ENCODE peak calls at places on chromosomes 7 and 10, in seven cellular contexts. One of them, this sample, is unnamed.

GRCh38 chr7:131013716-131014115 is 279.7 kb upstream of the KLF14 start:
- DNase-seq in stimulated activated CD4-positive, alpha-beta T cell treated with anti-CD3 and anti-CD28 coated beads, Interleukin-12 subunit alpha, Interleukin-12 subunit beta, amount 100 ng/mL, for 4 hours: no peak
- DNase-seq in activated CD4-positive, CD25-positive, alpha-beta regulatory T cell: no peak
- DNase-seq in stimulated activated CD8-positive, alpha-beta memory T cell treated with anti-CD3 and anti-CD28 coated beads, Interleukin-7, amount 100 ng/mL, for 24 hours: no peak
- DNase-seq in EL: no peak
- DNase-seq in hypothalamus: no peak
- DNase-seq in activated T-cell treated with anti-CD3 and anti-CD28 coated beads, Interleukin-2, amount 50 U/mL, for 72 hours: no peak
- DNase-seq in this sample: no peak

GRCh38 chr10:21495002-21495685 is 30.3 kb downstream of the SKIDA1 start:
- DNase-seq in stimulated activated CD4-positive, alpha-beta T cell treated with anti-CD3 and anti-CD28 coated beads, Interleukin-12 subunit alpha, Interleukin-12 subunit beta, amount 100 ng/mL, for 4 hours: no peak
- DNase-seq in activated CD4-positive, CD25-positive, alpha-beta regulatory T cell: no peak
- DNase-seq in activated T-cell treated with anti-CD3 and anti-CD28 coated beads, Interleukin-2, amount 50 U/mL, for 72 hours: no peak
- DNase-seq in EL: no peak
- DNase-seq in hypothalamus: no peak
- DNase-seq in stimulated activated CD8-positive, alpha-beta memory T cell treated with anti-CD3 and anti-CD28 coated beads, Interleukin-7, amount 100 ng/mL, for 24 hours: no peak
- DNase-seq in this sample: no peak

GRCh38 chr10:58175990-58176910 is 91.4 kb downstream of the IPMK start:
- DNase-seq in EL: peak
- DNase-seq in activated CD4-positive, CD25-positive, alpha-beta regulatory T cell: no peak
- DNase-seq in stimulated activated CD4-positive, alpha-beta T cell treated with anti-CD3 and anti-CD28 coated beads, Interleukin-12 subunit alpha, Interleukin-12 subunit beta, amount 100 ng/mL, for 4 hours: no peak
- DNase-seq in stimulated activated CD8-positive, alpha-beta memory T cell treated with anti-CD3 and anti-CD28 coated beads, Interleukin-7, amount 100 ng/mL, for 24 hours: no peak
- DNase-seq in activated T-cell treated with anti-CD3 and anti-CD28 coated beads, Interleukin-2, amount 50 U/mL, for 72 hours: no peak
- DNase-seq in hypothalamus: no peak
- DNase-seq in this sample: no peak

GRCh38 chr7:92874567-92874966 is 38.2 kb upstream of the CDK6 start:
- DNase-seq in stimulated activated CD8-positive, alpha-beta memory T cell treated with anti-CD3 and anti-CD28 coated beads, Interleukin-7, amount 100 ng/mL, for 24 hours: no peak
- DNase-seq in activated CD4-positive, CD25-positive, alpha-beta regulatory T cell: no peak
- DNase-seq in activated T-cell treated with anti-CD3 and anti-CD28 coated beads, Interleukin-2, amount 50 U/mL, for 72 hours: no peak
- DNase-seq in EL: no peak
- DNase-seq in stimulated activated CD4-positive, alpha-beta T cell treated with anti-CD3 and anti-CD28 coated beads, Interleukin-12 subunit alpha, Interleukin-12 subunit beta, amount 100 ng/mL, for 4 hours: no peak
- DNase-seq in hypothalamus: no peak
- DNase-seq in this sample: no peak

GRCh38 chr10:28984431-28984830 is 304.4 kb upstream of the LYZL1 start:
- DNase-seq in hypothalamus: no peak
- DNase-seq in EL: peak
- DNase-seq in stimulated activated CD4-positive, alpha-beta T cell treated with anti-CD3 and anti-CD28 coated beads, Interleukin-12 subunit alpha, Interleukin-12 subunit beta, amount 100 ng/mL, for 4 hours: no peak
- DNase-seq in activated CD4-positive, CD25-positive, alpha-beta regulatory T cell: no peak
- DNase-seq in activated T-cell treated with anti-CD3 and anti-CD28 coated beads, Interleukin-2, amount 50 U/mL, for 72 hours: no peak
- DNase-seq in stimulated activated CD8-positive, alpha-beta memory T cell treated with anti-CD3 and anti-CD28 coated beads, Interleukin-7, amount 100 ng/mL, for 24 hours: no peak
- DNase-seq in this sample: peak

GRCh38 chr10:129509835-129510234 is 42.8 kb downstream of the MGMT start:
- DNase-seq in stimulated activated CD4-positive, alpha-beta T cell treated with anti-CD3 and anti-CD28 coated beads, Interleukin-12 subunit alpha, Interleukin-12 subunit beta, amount 100 ng/mL, for 4 hours: no peak
- DNase-seq in stimulated activated CD8-positive, alpha-beta memory T cell treated with anti-CD3 and anti-CD28 coated beads, Interleukin-7, amount 100 ng/mL, for 24 hours: no peak
- DNase-seq in activated T-cell treated with anti-CD3 and anti-CD28 coated beads, Interleukin-2, amount 50 U/mL, for 72 hours: no peak
- DNase-seq in EL: no peak
- DNase-seq in activated CD4-positive, CD25-positive, alpha-beta regulatory T cell: no peak
- DNase-seq in hypothalamus: no peak
- DNase-seq in this sample: no peak

GRCh38 chr10:86262671-86263165 is 103.9 kb downstream of the GRID1 start:
- DNase-seq in activated CD4-positive, CD25-positive, alpha-beta regulatory T cell: no peak
- DNase-seq in EL: no peak
- DNase-seq in hypothalamus: peak
- DNase-seq in activated T-cell treated with anti-CD3 and anti-CD28 coated beads, Interleukin-2, amount 50 U/mL, for 72 hours: no peak
- DNase-seq in stimulated activated CD8-positive, alpha-beta memory T cell treated with anti-CD3 and anti-CD28 coated beads, Interleukin-7, amount 100 ng/mL, for 24 hours: no peak
- DNase-seq in stimulated activated CD4-positive, alpha-beta T cell treated with anti-CD3 and anti-CD28 coated beads, Interleukin-12 subunit alpha, Interleukin-12 subunit beta, amount 100 ng/mL, for 4 hours: no peak
- DNase-seq in this sample: no peak

GRCh38 chr10:98309366-98310355 is 41.7 kb upstream of the LOXL4 start:
- DNase-seq in activated T-cell treated with anti-CD3 and anti-CD28 coated beads, Interleukin-2, amount 50 U/mL, for 72 hours: peak
- DNase-seq in stimulated activated CD8-positive, alpha-beta memory T cell treated with anti-CD3 and anti-CD28 coated beads, Interleukin-7, amount 100 ng/mL, for 24 hours: no peak
- DNase-seq in stimulated activated CD4-positive, alpha-beta T cell treated with anti-CD3 and anti-CD28 coated beads, Interleukin-12 subunit alpha, Interleukin-12 subunit beta, amount 100 ng/mL, for 4 hours: no peak
- DNase-seq in activated CD4-positive, CD25-positive, alpha-beta regulatory T cell: no peak
- DNase-seq in hypothalamus: peak
- DNase-seq in EL: peak
- DNase-seq in this sample: peak

GRCh38 chr7:47653550-47654351 is 71.8 kb upstream of the TNS3 start:
- DNase-seq in activated CD4-positive, CD25-positive, alpha-beta regulatory T cell: no peak
- DNase-seq in stimulated activated CD8-positive, alpha-beta memory T cell treated with anti-CD3 and anti-CD28 coated beads, Interleukin-7, amount 100 ng/mL, for 24 hours: no peak
- DNase-seq in hypothalamus: no peak
- DNase-seq in activated T-cell treated with anti-CD3 and anti-CD28 coated beads, Interleukin-2, amount 50 U/mL, for 72 hours: no peak
- DNase-seq in stimulated activated CD4-positive, alpha-beta T cell treated with anti-CD3 and anti-CD28 coated beads, Interleukin-12 subunit alpha, Interleukin-12 subunit beta, amount 100 ng/mL, for 4 hours: no peak
- DNase-seq in EL: peak
- DNase-seq in this sample: no peak

GRCh38 chr7:105521027-105521730 is 892 bp downstream of the PUS7 start:
- DNase-seq in activated T-cell treated with anti-CD3 and anti-CD28 coated beads, Interleukin-2, amount 50 U/mL, for 72 hours: peak
- DNase-seq in hypothalamus: peak
- DNase-seq in stimulated activated CD4-positive, alpha-beta T cell treated with anti-CD3 and anti-CD28 coated beads, Interleukin-12 subunit alpha, Interleukin-12 subunit beta, amount 100 ng/mL, for 4 hours: peak
- DNase-seq in stimulated activated CD8-positive, alpha-beta memory T cell treated with anti-CD3 and anti-CD28 coated beads, Interleukin-7, amount 100 ng/mL, for 24 hours: peak
- DNase-seq in activated CD4-positive, CD25-positive, alpha-beta regulatory T cell: no peak
- DNase-seq in EL: peak
- DNase-seq in this sample: no peak

GRCh38 chr7:79227035-79227434 is 226.4 kb downstream of the MAGI2 start:
- DNase-seq in activated T-cell treated with anti-CD3 and anti-CD28 coated beads, Interleukin-2, amount 50 U/mL, for 72 hours: no peak
- DNase-seq in hypothalamus: no peak
- DNase-seq in EL: peak
- DNase-seq in activated CD4-positive, CD25-positive, alpha-beta regulatory T cell: no peak
- DNase-seq in stimulated activated CD4-positive, alpha-beta T cell treated with anti-CD3 and anti-CD28 coated beads, Interleukin-12 subunit alpha, Interleukin-12 subunit beta, amount 100 ng/mL, for 4 hours: no peak
- DNase-seq in stimulated activated CD8-positive, alpha-beta memory T cell treated with anti-CD3 and anti-CD28 coated beads, Interleukin-7, amount 100 ng/mL, for 24 hours: no peak
- DNase-seq in this sample: no peak

GRCh38 chr10:36362257-36362656 is 720.2 kb upstream of the FZD8 start:
- DNase-seq in activated T-cell treated with anti-CD3 and anti-CD28 coated beads, Interleukin-2, amount 50 U/mL, for 72 hours: no peak
- DNase-seq in stimulated activated CD4-positive, alpha-beta T cell treated with anti-CD3 and anti-CD28 coated beads, Interleukin-12 subunit alpha, Interleukin-12 subunit beta, amount 100 ng/mL, for 4 hours: no peak
- DNase-seq in stimulated activated CD8-positive, alpha-beta memory T cell treated with anti-CD3 and anti-CD28 coated beads, Interleukin-7, amount 100 ng/mL, for 24 hours: no peak
- DNase-seq in hypothalamus: no peak
- DNase-seq in activated CD4-positive, CD25-positive, alpha-beta regulatory T cell: no peak
- DNase-seq in EL: no peak
- DNase-seq in this sample: no peak

GRCh38 chr7:90180011-90180585 is 25.8 kb downstream of the STEAP1 start:
- DNase-seq in hypothalamus: no peak
- DNase-seq in stimulated activated CD8-positive, alpha-beta memory T cell treated with anti-CD3 and anti-CD28 coated beads, Interleukin-7, amount 100 ng/mL, for 24 hours: no peak
- DNase-seq in activated CD4-positive, CD25-positive, alpha-beta regulatory T cell: no peak
- DNase-seq in activated T-cell treated with anti-CD3 and anti-CD28 coated beads, Interleukin-2, amount 50 U/mL, for 72 hours: no peak
- DNase-seq in stimulated activated CD4-positive, alpha-beta T cell treated with anti-CD3 and anti-CD28 coated beads, Interleukin-12 subunit alpha, Interleukin-12 subunit beta, amount 100 ng/mL, for 4 hours: no peak
- DNase-seq in EL: peak
- DNase-seq in this sample: no peak

GRCh38 chr10:83886871-83887270 is 252.4 kb upstream of the GHITM start:
- DNase-seq in stimulated activated CD8-positive, alpha-beta memory T cell treated with anti-CD3 and anti-CD28 coated beads, Interleukin-7, amount 100 ng/mL, for 24 hours: no peak
- DNase-seq in activated T-cell treated with anti-CD3 and anti-CD28 coated beads, Interleukin-2, amount 50 U/mL, for 72 hours: no peak
- DNase-seq in stimulated activated CD4-positive, alpha-beta T cell treated with anti-CD3 and anti-CD28 coated beads, Interleukin-12 subunit alpha, Interleukin-12 subunit beta, amount 100 ng/mL, for 4 hours: no peak
- DNase-seq in activated CD4-positive, CD25-positive, alpha-beta regulatory T cell: no peak
- DNase-seq in EL: no peak
- DNase-seq in hypothalamus: no peak
- DNase-seq in this sample: no peak

GRCh38 chr10:19874190-19874589 is 58.0 kb downstream of the PLXDC2 start:
- DNase-seq in EL: no peak
- DNase-seq in activated CD4-positive, CD25-positive, alpha-beta regulatory T cell: no peak
- DNase-seq in activated T-cell treated with anti-CD3 and anti-CD28 coated beads, Interleukin-2, amount 50 U/mL, for 72 hours: no peak
- DNase-seq in hypothalamus: no peak
- DNase-seq in stimulated activated CD4-positive, alpha-beta T cell treated with anti-CD3 and anti-CD28 coated beads, Interleukin-12 subunit alpha, Interleukin-12 subunit beta, amount 100 ng/mL, for 4 hours: no peak
- DNase-seq in stimulated activated CD8-positive, alpha-beta memory T cell treated with anti-CD3 and anti-CD28 coated beads, Interleukin-7, amount 100 ng/mL, for 24 hours: no peak
- DNase-seq in this sample: no peak